ENCODE peak calls at places on chromosomes 5 and 9, in four cellular contexts. X is HEK293T; R is activated T-cell treated with anti-CD3 and anti-CD28 coated beads, Interleukin-2, amount 50 U/mL, for 72 hours; N is AG04450. V is an unnamed sample.
A peak's percentile ranks its signal among the peaks of the same experiment; 100 is the strongest.

GRCh38 chr5:54551292-54551691 is 33.7 kb downstream of the SNX18 start:
- DNase-seq in X (no peak), R (no peak), N (no peak), V (no peak)

GRCh38 chr9:105151686-105151995 is 92.8 kb upstream of the SLC44A1 start:
- DNase-seq in X (no peak), R (no peak), N (no peak), V (no peak)

GRCh38 chr5:126594676-126595485 is at the start of gene ALDH7A1:
- DNase-seq in X (peak; percentile 94), R (peak; percentile 40), N (peak; percentile 70), V (peak; percentile 39)

GRCh38 chr5:101989659-101990058 is 306.4 kb downstream of the SLCO4C1 start:
- DNase-seq in X (no peak), R (no peak), N (no peak), V (no peak)

GRCh38 chr5:88687253-88687955 is 195.6 kb downstream of the MEF2C start:
- DNase-seq in X (no peak), R (no peak), N (no peak), V (no peak)

GRCh38 chr5:158813275-158813674 is 286.4 kb downstream of the EBF1 start:
- DNase-seq in X (no peak), R (no peak), N (no peak), V (no peak)

GRCh38 chr5:60377826-60378225 is 322.1 kb downstream of the DEPDC1B start:
- DNase-seq in X (no peak), R (no peak), N (no peak), V (no peak)

GRCh38 chr9:96391021-96391765 is 7.7 kb upstream of the SLC35D2 start:
- DNase-seq in X (no peak), R (no peak), N (no peak), V (no peak)

GRCh38 chr5:83270311-83270710 is 193.0 kb downstream of the XRCC4 start:
- DNase-seq in X (no peak), R (no peak), N (no peak), V (no peak)

GRCh38 chr5:150676578-150676977 is 15.5 kb downstream of the MYOZ3 start:
- DNase-seq in X (no peak), R (no peak), N (no peak), V (no peak)

GRCh38 chr9:121654497-121655140 is 3.2 kb downstream of the DAB2IP start:
- DNase-seq in X (no peak), R (no peak), N (no peak), V (no peak)

GRCh38 chr9:99027414-99027813 is 77.5 kb upstream of the TGFBR1 start:
- DNase-seq in X (no peak), R (no peak), N (no peak), V (no peak)

GRCh38 chr9:95514402-95514801 is 2.4 kb downstream of the PTCH1 start:
- DNase-seq in X (no peak), R (no peak), N (no peak), V (no peak)

GRCh38 chr9:85610074-85610855 is 131.5 kb downstream of the AGTPBP1 start:
- DNase-seq in X (peak; percentile 70), R (peak; percentile 31), N (peak; percentile 54), V (peak; percentile 51)

GRCh38 chr9:86141843-86142242 is 42.5 kb upstream of the GOLM1 start:
- DNase-seq in X (peak; percentile 20), R (no peak), N (no peak), V (no peak)

GRCh38 chr9:94929373-94929764 is 202.9 kb downstream of the AOPEP start:
- DNase-seq in X (no peak), R (no peak), N (no peak), V (no peak)

GRCh38 chr5:74325866-74326265 is 314.7 kb downstream of the ENC1 start:
- DNase-seq in X (no peak), R (no peak), N (no peak), V (no peak)

GRCh38 chr9:85960688-85961093 is 19.7 kb downstream of the NAA35 start:
- DNase-seq in X (peak; percentile 36), R (no peak), N (no peak), V (no peak)

GRCh38 chr9:128486201-128486600 is 18.3 kb upstream of the GLE1 start:
- DNase-seq in X (no peak), R (no peak), N (no peak), V (no peak)

GRCh38 chr9:89806371-89807100 is 201.7 kb downstream of the GADD45G start:
- DNase-seq in X (no peak), R (no peak), N (no peak), V (no peak)

GRCh38 chr9:114385412-114386181 is 2.2 kb downstream of the AKNA start:
- DNase-seq in X (no peak), R (peak; percentile 94), N (peak; percentile 70), V (peak; percentile 94)

GRCh38 chr5:54834121-54834842 is 151.1 kb downstream of the ESM1 start:
- DNase-seq in X (no peak), R (no peak), N (no peak), V (no peak)

GRCh38 chr9:130599625-130600024 is 20.2 kb downstream of the FUBP3 start:
- DNase-seq in X (no peak), R (no peak), N (no peak), V (no peak)

GRCh38 chr9:77663754-77664153 is 15.6 kb upstream of the GNA14 start:
- DNase-seq in X (no peak), R (no peak), N (no peak), V (no peak)

GRCh38 chr5:37801521-37801920 is 38.3 kb downstream of the GDNF start:
- DNase-seq in X (no peak), R (no peak), N (no peak), V (no peak)

GRCh38 chr5:134046330-134046729 is 41.6 kb upstream of the VDAC1 start:
- DNase-seq in X (no peak), R (no peak), N (no peak), V (no peak)

GRCh38 chr5:35675392-35675791 is 57.7 kb downstream of the SPEF2 start:
- DNase-seq in X (no peak), R (no peak), N (no peak), V (no peak)

GRCh38 chr5:66646570-66646969 is 50.4 kb downstream of the MAST4 start:
- DNase-seq in X (no peak), R (no peak), N (no peak), V (no peak)

GRCh38 chr5:179158556-179158955 is 98.4 kb downstream of the ZNF354C start:
- DNase-seq in X (no peak), R (no peak), N (no peak), V (no peak)

GRCh38 chr5:173679909-173680626 is 63.6 kb upstream of the BOD1 start:
- DNase-seq in X (no peak), R (no peak), N (no peak), V (no peak)

GRCh38 chr5:50406874-50407273 is 34.2 kb downstream of the EMB start:
- DNase-seq in X (no peak), R (no peak), N (no peak), V (no peak)

GRCh38 chr5:148729182-148729581 is 74.9 kb upstream of the HTR4 start:
- DNase-seq in X (no peak), R (no peak), N (no peak), V (no peak)

GRCh38 chr5:3599283-3600105 is 3.9 kb downstream of the IRX1 start:
- DNase-seq in X (no peak), R (peak; percentile 18), N (no peak), V (no peak)

GRCh38 chr9:99931155-99931840 is 24.8 kb downstream of the STX17 start:
- DNase-seq in X (no peak), R (no peak), N (no peak), V (no peak)

GRCh38 chr5:176979669-176980068 is 26.9 kb downstream of the UIMC1 start:
- DNase-seq in X (no peak), R (no peak), N (no peak), V (no peak)

GRCh38 chr5:37871023-37871815 is 31.4 kb upstream of the GDNF start:
- DNase-seq in X (no peak), R (no peak), N (peak; percentile 58), V (no peak)

GRCh38 chr5:102890133-102890532 is 135.0 kb downstream of the PAM start:
- DNase-seq in X (no peak), R (no peak), N (no peak), V (no peak)

V was measured in activated naive CD4-positive, alpha-beta T cell treated with anti-CD3 and anti-CD28 coated beads, Interleukin-2, amount 10 ng/mL, durations not matched to agents 7 days and 5 days.